ENCODE peak calls at places on chromosomes 4 and X, in five cellular contexts. P, L, O, B and J are unnamed samples.

GRCh38 chr4:13432453-13432852 is 51.7 kb downstream of the RAB28 start:
- DNase-seq in L (no peak), B (no peak), O (no peak), P (no peak), J (no peak)

GRCh38 chr4:141684785-141685184 is 48.4 kb downstream of the IL15 start:
- DNase-seq in L (no peak), O (no peak), P (no peak), B (no peak), J (peak; percentile 73)

GRCh38 chr4:1043658-1044468 is 32.4 kb downstream of the FGFRL1 start:
- DNase-seq in B (no peak), L (no peak), O (peak; percentile 96), P (peak; percentile 95), J (peak; percentile 95)

GRCh38 chrX:40922307-40922706 is 162.9 kb upstream of the USP9X start:
- DNase-seq in B (peak; percentile 57), O (peak; percentile 61), L (peak; percentile 67), P (no peak), J (peak; percentile 53)

GRCh38 chr4:2297606-2298517 is 36.0 kb upstream of the MXD4 start:
- DNase-seq in P (peak; percentile 23), B (peak; percentile 21), O (no peak), L (no peak), J (no peak)

GRCh38 chrX:20487227-20487626 is 220.5 kb upstream of the RPS6KA3 start:
- DNase-seq in B (no peak), L (no peak), P (no peak), O (no peak), J (peak; percentile 70)

GRCh38 chrX:121987163-121987562 is 939.8 kb downstream of the GLUD2 start:
- DNase-seq in O (no peak), P (no peak), L (no peak), B (no peak), J (peak; percentile 7)

GRCh38 chr4:180852743-180853142 is 1390.5 kb upstream of the TENM3 start:
- DNase-seq in B (no peak), P (no peak), O (no peak), L (peak; percentile 47), J (no peak)

GRCh38 chrX:131288738-131289511 is at the start of gene IGSF1:
- DNase-seq in P (no peak), B (no peak), L (peak; percentile 81), O (peak; percentile 60), J (no peak)

GRCh38 chr4:176793060-176793605 is 411 bp upstream of the VEGFC start:
- DNase-seq in P (peak; percentile 80), B (no peak), O (no peak), L (no peak), J (no peak)

GRCh38 chr4:176790398-176790797 is 2.3 kb downstream of the VEGFC start:
- DNase-seq in L (no peak), B (no peak), O (no peak), P (no peak), J (peak; percentile 43)

GRCh38 chr4:176791591-176792347 is 953 bp downstream of the VEGFC start:
- DNase-seq in P (no peak), B (peak; percentile 1), O (peak; percentile 37), L (peak; percentile 60), J (peak; percentile 39)

GRCh38 chr4:176794151-176794550 is 1.4 kb upstream of the VEGFC start:
- DNase-seq in O (no peak), P (no peak), B (no peak), L (no peak), J (peak; percentile 97)

DNA sequence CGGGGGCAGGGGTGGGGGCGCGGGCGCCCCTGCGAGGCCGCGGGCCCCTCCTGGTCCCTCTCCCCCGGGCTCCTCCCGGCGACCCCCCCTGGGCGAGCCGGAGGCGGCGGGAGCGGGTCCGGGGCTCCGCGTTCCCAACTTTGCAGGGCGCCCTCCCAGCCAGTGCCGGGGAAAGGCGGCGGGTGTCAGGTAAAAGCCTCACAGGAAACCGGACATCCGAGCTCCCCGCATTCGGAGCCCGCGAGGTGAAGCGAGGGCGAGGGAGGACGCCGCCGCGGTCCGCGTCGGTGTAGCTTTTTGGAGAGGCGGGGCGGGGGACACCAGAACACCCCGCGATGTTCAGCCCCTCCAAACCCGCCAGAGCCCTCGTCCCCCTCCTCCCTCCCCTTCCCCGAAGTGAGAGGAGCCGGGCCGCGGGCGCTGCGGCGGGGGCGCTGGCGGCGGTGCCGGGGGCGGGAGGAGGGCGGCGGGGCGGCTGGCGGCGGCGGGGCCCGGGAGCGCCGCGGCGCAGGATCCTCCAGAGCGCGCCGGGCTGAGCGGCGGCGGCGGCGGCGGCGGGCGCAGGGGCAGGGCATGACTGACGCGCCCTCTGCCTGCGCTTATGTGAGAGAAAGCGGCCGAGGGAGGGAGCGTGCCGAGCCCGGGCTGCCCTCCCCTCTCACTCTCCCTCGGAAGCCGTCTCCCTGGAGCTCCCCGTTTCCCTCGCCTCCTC is at the start of gene VEGFC:
- DNase-seq in B (peak; percentile 45), P (peak; percentile 80), O (peak; percentile 86), L (peak; percentile 87), J (peak; percentile 38)
- H3K4me3 ChIP-seq in B (peak within 1 kb of the TSS; percentile 35), P (peak within 1 kb of the TSS; percentile 63), O (peak within 1 kb of the TSS; percentile 83), L (peak within 1 kb of the TSS; percentile 84), J (peak within 1 kb of the TSS; percentile 62)

GRCh38 chrX:45186643-45187026 is 14.0 kb downstream of the DIPK2B start:
- DNase-seq in B (no peak), L (no peak), P (no peak), O (no peak), J (no peak)
- H3K4me3 ChIP-seq in B (no peak overlapping the region), L (no peak overlapping the region), P (peak overlapping the region; percentile 43), O (no peak overlapping the region), J (no peak overlapping the region)

DNA sequence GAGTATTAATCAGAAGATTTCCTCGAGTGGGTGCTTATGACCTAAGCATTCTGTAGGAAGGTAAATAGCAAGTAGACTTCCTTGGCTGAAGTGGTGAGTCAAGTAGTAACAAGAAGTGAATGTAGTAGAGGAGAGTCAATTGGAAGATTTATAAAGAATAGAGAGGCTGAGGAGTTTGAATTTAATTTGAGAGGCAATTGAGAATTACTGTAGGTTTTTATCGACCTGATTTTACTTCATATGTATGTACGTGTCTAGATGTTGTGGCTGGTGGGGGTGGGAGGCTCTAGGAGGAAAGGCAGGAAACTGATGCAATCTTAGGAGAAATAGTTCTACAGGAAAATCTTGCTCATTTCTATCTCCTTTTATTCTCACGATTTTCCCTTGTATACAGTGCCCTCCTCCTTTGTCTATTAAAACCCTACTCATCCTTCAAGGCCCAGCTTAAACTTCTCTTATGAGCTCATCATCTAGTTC is 8.7 kb downstream of the OGT start:
- DNase-seq in B (no peak), O (no peak), L (no peak), P (no peak), J (peak; percentile 71)
- H3K4me3 ChIP-seq in B (peak overlapping the region; percentile 21), O (no peak overlapping the region), L (no peak overlapping the region), P (no peak overlapping the region), J (no peak overlapping the region)

GRCh38 chr4:38669233-38669632 is 5.2 kb downstream of the KLF3 start:
- DNase-seq in L (no peak), P (no peak), B (no peak), O (no peak), J (no peak)
- H3K4me3 ChIP-seq in L (no peak overlapping the region), P (peak overlapping the region; percentile 99), B (no peak overlapping the region), O (no peak overlapping the region), J (no peak overlapping the region)

GRCh38 chrX:154375156-154375504 is 696 bp upstream of the FLNA start:
- DNase-seq in O (no peak), P (no peak), L (no peak), B (no peak), J (no peak)
- H3K4me3 ChIP-seq in O (no peak overlapping the region), P (peak overlapping the region; percentile 67), L (peak overlapping the region; percentile 21), B (no peak overlapping the region), J (peak overlapping the region; percentile 36)

GRCh38 chrX:147910607-147911006 is 1.1 kb upstream of the FMR1 start:
- DNase-seq in L (no peak), B (no peak), P (no peak), O (no peak), J (no peak)
- H3K4me3 ChIP-seq in L (no peak overlapping the region), B (no peak overlapping the region), P (no peak overlapping the region), O (no peak overlapping the region), J (no peak overlapping the region)

DNA sequence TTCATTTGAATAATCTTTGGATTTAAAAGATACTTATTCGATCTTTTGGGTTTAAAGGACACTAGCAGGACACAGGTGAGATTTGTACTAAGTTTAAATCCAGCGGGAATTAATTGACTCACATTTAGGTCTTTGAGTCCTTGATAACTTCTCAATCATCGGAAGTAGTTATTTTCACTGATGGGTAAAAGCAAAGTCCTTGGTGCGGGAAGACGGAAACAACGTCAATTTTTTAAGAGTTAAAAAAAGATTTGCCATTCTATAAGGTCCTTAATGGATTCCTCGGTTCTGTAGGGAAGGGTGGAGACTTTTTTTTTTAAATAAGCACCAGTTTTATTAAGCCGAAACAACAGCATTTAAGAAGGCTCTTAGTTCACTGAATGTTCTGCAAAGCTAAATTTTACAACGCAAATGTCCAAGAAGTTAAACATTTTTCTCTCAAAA is 2.9 kb downstream of the TMSB4X start:
- DNase-seq in L (no peak), P (no peak), B (no peak), O (no peak), J (peak; percentile 64)
- H3K4me3 ChIP-seq in L (no peak overlapping the region), P (peak overlapping the region; percentile 65), B (peak overlapping the region; percentile 90), O (peak overlapping the region; percentile 84), J (no peak overlapping the region)